ENCODE peak calls at places on chromosomes 6 and 20, in four cellular contexts. G is K562, H is H1, Y is HepG2. C is an unnamed sample.

GRCh38 chr20:49863666-49864065 is 51.0 kb downstream of the SLC9A8 start:
- DNase-seq in G (no peak), Y (no peak), H (no peak), C (no peak)

GRCh38 chr20:53737404-53738038 is 143.9 kb upstream of the ZNF217 start:
- DNase-seq in Y (no peak), G (peak), H (no peak), C (peak)

GRCh38 chr20:52515877-52516276 is 324.3 kb upstream of the ZFP64 start:
- DNase-seq in G (no peak), H (no peak), Y (no peak), C (no peak)

GRCh38 chr6:24257282-24257681 is 100.6 kb downstream of the DCDC2 start:
- DNase-seq in Y (peak), H (no peak), G (no peak), C (no peak)

GRCh38 chr6:98287876-98288275 is 546.5 kb upstream of the POU3F2 start:
- DNase-seq in H (no peak), G (no peak), Y (no peak), C (no peak)

GRCh38 chr6:111803804-111804203 is 69.4 kb downstream of the FYN start:
- DNase-seq in H (no peak), Y (no peak), G (no peak), C (peak)

GRCh38 chr20:62662422-62662821 is 20.1 kb downstream of the SLCO4A1 start:
- DNase-seq in H (no peak), G (no peak), Y (no peak), C (no peak)

GRCh38 chr6:7535498-7535897 is 6.0 kb upstream of the DSP start:
- DNase-seq in G (no peak), H (no peak), Y (no peak), C (no peak)

GRCh38 chr6:20021795-20022194 is 184.6 kb downstream of the ID4 start:
- DNase-seq in H (no peak), G (no peak), Y (no peak), C (no peak)

GRCh38 chr6:159099311-159099710 is 54.5 kb upstream of the TAGAP start:
- DNase-seq in H (no peak), Y (no peak), G (no peak), C (no peak)

GRCh38 chr6:55395836-55396235 is 68.6 kb downstream of the GFRAL start:
- DNase-seq in Y (no peak), H (no peak), G (no peak), C (no peak)

GRCh38 chr6:52361347-52361944 is 505 bp upstream of the PAQR8 start:
- DNase-seq in H (no peak), Y (no peak), G (peak), C (no peak)

GRCh38 chr6:17580518-17581048 is 19.5 kb upstream of the FAM8A1 start:
- DNase-seq in H (no peak), G (no peak), Y (no peak), C (peak)

GRCh38 chr6:111980168-111980567 is 73.7 kb upstream of the CCN6 start:
- DNase-seq in G (no peak), Y (no peak), H (no peak), C (no peak)

GRCh38 chr20:57869291-57869950 is 159.6 kb upstream of the PMEPA1 start:
- DNase-seq in H (no peak), G (no peak), Y (no peak), C (no peak)

GRCh38 chr20:16397053-16397452 is 176.2 kb downstream of the KIF16B start:
- DNase-seq in H (no peak), Y (no peak), G (no peak), C (no peak)

GRCh38 chr20:49361872-49362663 is 84.2 kb upstream of the ZNFX1 start:
- DNase-seq in Y (no peak), G (no peak), H (no peak), C (no peak)

GRCh38 chr6:101700655-101701054 is 307.1 kb downstream of the GRIK2 start:
- DNase-seq in H (no peak), Y (no peak), G (no peak), C (no peak)

GRCh38 chr6:164107297-164107995 is 692.9 kb downstream of the QKI start:
- DNase-seq in Y (no peak), G (no peak), H (no peak), C (no peak)
- TF ChIP-seq JUN in Y (no peak), G (peak), H (no peak), C (no peak)

GRCh38 chr6:36120539-36120938 is 9.8 kb upstream of the MAPK13 start:
- DNase-seq in Y (no peak), G (no peak), H (no peak), C (no peak)
- TF ChIP-seq POLR2AphosphoS5 in Y (no peak), G (no peak), H (no peak), C (no peak)

GRCh38 chr6:147950623-147950987 is 392.0 kb upstream of the SASH1 start:
- DNase-seq in Y (no peak), G (no peak), H (no peak), C (no peak)

GRCh38 chr6:147949981-147950622 is 392.5 kb upstream of the SASH1 start:
- DNase-seq in G (no peak), Y (no peak), H (no peak), C (peak)

GRCh38 chr6:147944122-147944521 is 398.5 kb upstream of the SASH1 start:
- DNase-seq in Y (no peak), H (no peak), G (no peak), C (no peak)

GRCh38 chr6:147947521-147947920 is 395.1 kb upstream of the SASH1 start:
- DNase-seq in G (no peak), H (no peak), Y (no peak), C (no peak)
- TF ChIP-seq JUN in G (no peak), H (no peak), Y (no peak), C (no peak)

GRCh38 chr6:187252-187840 is 104.9 kb upstream of the DUSP22 start:
- DNase-seq in Y (peak), H (no peak), G (no peak), C (no peak)
- TF ChIP-seq POLR2AphosphoS5 in Y (no peak), H (no peak), G (no peak), C (no peak)

GRCh38 chr20:32339116-32339515 is 19.0 kb upstream of the ASXL1 start:
- DNase-seq in H (no peak), Y (no peak), G (no peak), C (no peak)

GRCh38 chr20:32337937-32338661 is 20.0 kb upstream of the ASXL1 start:
- DNase-seq in Y (no peak), G (no peak), H (no peak), C (no peak)

GRCh38 chr20:32338665-32339064 is 19.5 kb upstream of the ASXL1 start:
- DNase-seq in H (no peak), G (no peak), Y (peak), C (no peak)

GRCh38 chr20:32333988-32334885 is 23.9 kb upstream of the ASXL1 start:
- DNase-seq in H (no peak), G (peak), Y (no peak), C (peak)

DNA sequence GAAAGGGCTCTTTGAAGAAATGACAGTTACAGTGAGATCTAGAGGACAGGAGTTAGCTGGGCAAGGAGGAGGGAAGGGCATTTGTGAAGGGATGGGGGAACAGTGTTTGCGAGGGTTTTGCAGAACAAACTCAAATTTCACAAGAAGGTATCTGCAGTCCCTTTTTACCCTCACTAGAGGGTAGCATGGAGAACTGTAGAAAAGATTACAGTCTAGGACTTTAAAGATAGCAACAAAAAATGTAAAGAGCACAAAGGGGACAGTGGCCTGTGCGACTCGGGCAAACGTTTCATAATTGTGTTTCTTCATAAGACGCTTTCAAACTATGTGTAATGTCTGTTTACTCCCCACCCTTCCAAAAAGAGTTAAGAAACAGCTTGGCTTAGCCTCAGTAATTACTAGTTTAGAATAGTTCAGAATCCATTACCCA is 21.2 kb upstream of the ASXL1 start:
- DNase-seq in H (no peak), Y (peak), G (peak), C (peak)
- TF ChIP-seq JUN in H (no peak), Y (no peak), G (no peak), C (no peak)

GRCh38 chr6:15504581-15505350 is 158.1 kb downstream of the DTNBP1 start:
- DNase-seq in G (no peak), Y (peak), H (no peak), C (peak)
- TF ChIP-seq POLR2AphosphoS5 in G (no peak), Y (no peak), H (no peak), C (no peak)

C was measured in endothelial cell of umbilical vein.